ENCODE peak calls at places on chromosomes 11 and 22, in six cellular contexts. Q is transverse colon, Z is kidney, N is PC-3, I is astrocyte of the cerebellum, A is fibroblast of mammary gland. R is an unnamed sample.
A peak's percentile ranks its signal among the peaks of the same experiment; 100 is the strongest.

GRCh38 chr11:34823639-34824038 is 92.5 kb downstream of the APIP start:
- DNase-seq in I (no peak), Z (no peak), N (no peak), Q (no peak), A (no peak), R (no peak)

GRCh38 chr11:120324932-120325810 is at the start of gene TLCD5:
- DNase-seq in Z (peak; percentile 89), N (peak; percentile 68), A (peak; percentile 58), I (no peak), Q (peak; percentile 36), R (no peak)

GRCh38 chr11:65903068-65903481 is 2.9 kb upstream of the FOSL1 start:
- DNase-seq in N (peak; percentile 96), I (no peak), A (peak; percentile 89), Z (no peak), Q (no peak), R (no peak)

GRCh38 chr22:45884201-45885067 is 92.5 kb downstream of the WNT7B start:
- DNase-seq in Z (peak; percentile 69), A (no peak), I (no peak), N (no peak), Q (no peak), R (no peak)

GRCh38 chr11:95084509-95084908 is 5.1 kb upstream of the ENDOD1 start:
- DNase-seq in Z (no peak), A (peak; percentile 76), I (no peak), Q (no peak), N (peak; percentile 80), R (no peak)

GRCh38 chr11:107780775-107781174 is 68.9 kb upstream of the SLN start:
- DNase-seq in Z (no peak), I (no peak), Q (no peak), N (peak; percentile 63), A (no peak), R (no peak)

GRCh38 chr11:63445720-63446119 is 45.2 kb downstream of the PLAAT5 start:
- DNase-seq in N (peak; percentile 58), I (no peak), Q (no peak), Z (no peak), A (peak; percentile 66), R (no peak)

GRCh38 chr11:99370557-99371200 is 349.9 kb downstream of the CNTN5 start:
- DNase-seq in I (peak; percentile 44), N (peak; percentile 75), A (peak; percentile 56), Z (peak; percentile 83), Q (no peak), R (no peak)

GRCh38 chr22:33328789-33329296 is 270.7 kb upstream of the SYN3 start:
- DNase-seq in Z (no peak), A (peak; percentile 66), I (peak; percentile 23), N (no peak), Q (no peak), R (peak; percentile 85)

GRCh38 chr11:10844364-10844763 is 13.5 kb downstream of the ZBED5 start:
- DNase-seq in I (no peak), Q (no peak), Z (no peak), A (no peak), N (no peak), R (no peak)

GRCh38 chr11:69985331-69985653 is 92.8 kb upstream of the ANO1 start:
- DNase-seq in A (no peak), N (no peak), Z (no peak), Q (no peak), I (no peak), R (no peak)

GRCh38 chr11:76073716-76074115 is 132.6 kb downstream of the WNT11 start:
- DNase-seq in I (no peak), Q (no peak), Z (no peak), N (no peak), A (peak; percentile 88), R (no peak)

GRCh38 chr11:113591122-113591521 is 115.0 kb downstream of the TMPRSS5 start:
- DNase-seq in I (no peak), N (no peak), Q (no peak), A (no peak), Z (no peak), R (no peak)

GRCh38 chr11:70628881-70629844 is 230.8 kb downstream of the CTTN start:
- DNase-seq in A (no peak), Q (peak; percentile 64), Z (no peak), I (no peak), N (no peak), R (no peak)

GRCh38 chr11:76030973-76031590 is 175.2 kb downstream of the WNT11 start:
- DNase-seq in Q (no peak), A (peak; percentile 70), I (no peak), N (peak; percentile 60), Z (no peak), R (no peak)

GRCh38 chr11:35735903-35736302 is 73.3 kb downstream of the TRIM44 start:
- DNase-seq in Q (no peak), Z (no peak), I (no peak), A (no peak), N (no peak), R (no peak)

GRCh38 chr22:27835446-27835845 is 33.9 kb upstream of the MN1 start:
- DNase-seq in I (peak; percentile 32), Q (no peak), A (no peak), Z (no peak), N (no peak), R (no peak)

GRCh38 chr11:32137263-32137662 is 46.4 kb downstream of the RCN1 start:
- DNase-seq in Z (no peak), Q (no peak), A (peak; percentile 97), N (peak; percentile 76), I (peak; percentile 76), R (peak; percentile 81)

GRCh38 chr22:37244922-37245722 is 1.1 kb upstream of the RAC2 start:
- DNase-seq in N (no peak), I (no peak), Q (peak; percentile 68), Z (peak; percentile 60), A (no peak), R (no peak)

GRCh38 chr22:17842386-17842785 is 68.1 kb upstream of the BID start:
- DNase-seq in A (no peak), Q (peak; percentile 62), Z (no peak), N (no peak), I (no peak), R (no peak)

GRCh38 chr11:131745405-131745804 is 375.0 kb downstream of the NTM start:
- DNase-seq in Z (no peak), I (no peak), Q (no peak), A (peak; percentile 89), N (peak; percentile 26), R (no peak)

GRCh38 chr11:113553905-113554304 is 78.7 kb upstream of the DRD2 start:
- DNase-seq in Q (no peak), A (no peak), Z (no peak), N (no peak), I (no peak), R (no peak)

GRCh38 chr11:120363436-120363835 is 27.2 kb downstream of the ARHGEF12 start:
- DNase-seq in A (no peak), Q (no peak), Z (no peak), N (no peak), I (no peak), R (no peak)

GRCh38 chr11:100980156-100980555 is 149.5 kb downstream of the PGR start:
- DNase-seq in Z (no peak), N (peak; percentile 56), A (peak; percentile 23), Q (no peak), I (peak; percentile 5), R (peak; percentile 9)

GRCh38 chr11:75406338-75406777 is 7.0 kb downstream of the RPS3 start:
- DNase-seq in Z (no peak), I (no peak), N (peak; percentile 67), Q (no peak), A (peak; percentile 70), R (no peak)

GRCh38 chr22:36081023-36081431 is 52.4 kb upstream of the RBFOX2 start:
- DNase-seq in A (peak; percentile 99), Q (peak; percentile 26), N (no peak), I (peak; percentile 82), Z (no peak), R (peak; percentile 52)

GRCh38 chr22:29810156-29810555 is 27.9 kb downstream of the ASCC2 start:
- DNase-seq in Z (no peak), Q (no peak), I (no peak), A (no peak), N (no peak), R (no peak)

DNA sequence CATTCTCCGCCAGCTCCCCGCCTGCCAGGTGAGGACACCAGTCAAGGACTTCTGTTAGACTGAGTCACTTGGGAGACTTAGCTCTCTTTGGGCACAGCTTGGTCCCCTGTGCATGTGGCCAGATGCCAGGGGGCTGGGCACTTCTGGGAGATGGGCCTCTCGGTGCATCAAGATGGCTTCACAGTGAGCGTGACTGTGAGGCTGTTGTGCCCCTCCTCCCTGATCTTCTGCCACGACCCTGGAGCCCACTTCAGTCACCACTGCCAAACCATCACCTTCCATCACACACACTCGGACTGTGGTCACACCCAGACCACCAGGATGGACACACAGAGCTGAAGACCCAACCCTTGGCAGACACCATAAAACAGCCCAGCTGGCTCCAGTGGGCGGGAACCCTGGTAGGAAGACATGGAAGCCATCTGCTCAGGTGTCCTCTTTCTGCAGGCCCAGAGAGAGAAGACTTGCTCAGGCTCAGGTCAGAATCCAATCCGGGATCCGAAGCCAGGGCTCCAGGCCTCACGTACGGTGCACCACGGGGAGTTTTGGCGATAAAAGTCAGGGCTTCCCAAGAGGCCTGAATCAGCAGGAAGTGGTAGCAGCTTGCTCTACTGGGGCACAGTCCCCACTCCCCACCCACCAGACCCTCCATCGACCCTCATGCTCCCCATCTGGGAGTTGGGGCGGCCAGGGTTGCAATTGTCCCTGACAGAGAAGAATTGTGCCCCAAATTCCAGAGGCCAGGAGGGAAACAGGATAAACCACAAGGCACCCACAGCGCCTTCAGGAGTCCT is 29.8 kb upstream of the CD5 start:
- DNase-seq in N (no peak), A (no peak), Q (no peak), Z (peak; percentile 35), I (no peak), R (no peak)
- TF ChIP-seq CTCF in N (no peak), A (no peak), Q (no peak), Z (no peak), I (no peak), R (no peak)

GRCh38 chr22:40022536-40023225 is 27.9 kb downstream of the FAM83F start:
- DNase-seq in Z (peak; percentile 43), I (no peak), A (no peak), N (no peak), Q (no peak), R (no peak)
- H3K4me3 ChIP-seq in Z (no peak overlapping the region), I (no peak overlapping the region), A (no peak overlapping the region), N (no peak overlapping the region), Q (no peak overlapping the region), R (no peak overlapping the region)

GRCh38 chr22:49779226-49779625 is 48.4 kb downstream of the BRD1 start:
- DNase-seq in Q (no peak), A (no peak), I (no peak), N (no peak), Z (peak; percentile 16), R (no peak)
- TF ChIP-seq CTCF in Q (no peak), A (no peak), I (no peak), N (no peak), Z (no peak), R (no peak)

DNA sequence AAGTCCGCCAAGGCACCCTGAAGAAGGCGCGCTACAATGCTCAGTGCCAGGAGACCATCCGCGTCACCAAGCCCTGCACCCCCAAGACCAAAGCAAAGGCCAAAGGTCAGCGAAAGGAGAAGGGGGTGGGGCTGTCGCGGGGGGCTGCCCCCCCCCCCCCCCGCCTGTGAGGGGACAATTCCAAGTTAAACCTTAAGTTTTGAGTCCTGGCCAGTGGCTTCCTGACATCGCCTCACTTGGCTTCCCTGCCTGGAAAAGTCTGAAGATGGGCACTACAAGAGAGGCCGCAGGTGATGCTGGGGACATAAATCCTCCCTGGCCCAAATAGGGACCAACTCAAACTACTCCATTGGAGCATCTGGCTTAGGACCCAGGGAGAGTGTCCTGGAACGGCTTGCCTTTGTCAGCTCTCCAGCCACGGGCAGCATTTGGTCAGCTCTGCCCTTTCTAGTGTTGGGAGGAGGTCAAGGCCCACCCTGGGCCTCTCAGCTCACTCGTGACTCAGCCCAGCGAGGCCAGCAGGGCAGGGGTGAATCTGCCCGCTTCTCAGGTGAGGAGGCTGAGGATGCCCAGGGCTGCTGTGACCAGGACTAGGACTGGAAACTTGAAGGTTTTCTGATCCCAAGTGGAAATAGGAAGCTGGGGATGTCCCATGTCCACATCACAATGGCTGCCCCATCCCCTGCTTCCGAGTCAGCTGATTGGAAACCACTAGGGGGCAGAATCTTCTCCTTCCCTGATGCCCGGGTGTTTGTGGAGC is 1.4 kb downstream of the MDK start:
- DNase-seq in Q (no peak), N (peak; percentile 36), A (peak; percentile 53), Z (no peak), I (no peak), R (no peak)
- H3K4me3 ChIP-seq in Q (peak overlapping the region; percentile 81), N (peak overlapping the region; percentile 79), A (no peak overlapping the region), Z (no peak overlapping the region), I (peak overlapping the region; percentile 60), R (peak overlapping the region; percentile 50)